ENCODE peak calls at places on chromosomes 3 and 15, in four cellular contexts. F is CD8-positive, alpha-beta memory T cell; G is mesothelial cell of epicardium; H is T47D. X is an unnamed sample.
A peak's percentile ranks its signal among the peaks of the same experiment; 100 is the strongest.

GRCh38 chr3:66405701-66406091 is 95.1 kb downstream of the LRIG1 start:
- DNase-seq in F (no peak), G (no peak), H (no peak), X (peak; percentile 48)

GRCh38 chr15:77859491-77860060 is 217.9 kb downstream of the TBC1D2B start:
- DNase-seq in F (no peak), G (no peak), H (no peak), X (no peak)

GRCh38 chr15:35023794-35024193 is 35.7 kb upstream of the ZNF770 start:
- DNase-seq in F (no peak), G (no peak), H (no peak), X (no peak)

GRCh38 chr3:197792019-197792647 is 1.1 kb downstream of the LRCH3 start:
- DNase-seq in F (peak; percentile 63), G (no peak), H (no peak), X (peak; percentile 22)

GRCh38 chr3:100103558-100104441 is 10.5 kb downstream of the FILIP1L start:
- DNase-seq in F (no peak), G (no peak), H (no peak), X (peak; percentile 87)

GRCh38 chr3:23611737-23612295 is 193.9 kb upstream of the UBE2E1 start:
- DNase-seq in F (no peak), G (peak; percentile 75), H (no peak), X (peak; percentile 76)

GRCh38 chr3:58665410-58665809 is 1.2 kb downstream of the FAM3D start:
- DNase-seq in F (no peak), G (no peak), H (no peak), X (no peak)

GRCh38 chr3:85004147-85004546 is 45.4 kb downstream of the CADM2 start:
- DNase-seq in F (no peak), G (no peak), H (no peak), X (no peak)

GRCh38 chr15:77869021-77869895 is 208.3 kb downstream of the TBC1D2B start:
- DNase-seq in F (no peak), G (no peak), H (no peak), X (no peak)

GRCh38 chr3:129702934-129703712 is 96.6 kb upstream of the PLXND1 start:
- DNase-seq in F (no peak), G (no peak), H (no peak), X (peak; percentile 37)

GRCh38 chr3:144801890-144802289 is 830.3 kb downstream of the DIPK2A start:
- DNase-seq in F (no peak), G (no peak), H (no peak), X (no peak)